ENCODE peak calls at places on chromosomes 1 and 21, in eight cellular contexts. One of them, this sample, is unnamed.

GRCh38 chr1:85576256-85576641 is 4.3 kb upstream of the CCN1 start:
- DNase-seq in brain microvascular endothelial cell: no peak
- DNase-seq in AG10803: no peak
- DNase-seq in foreskin fibroblast: no peak
- DNase-seq in astrocyte of the spinal cord: no peak
- DNase-seq in heart left ventricle: no peak
- DNase-seq in endodermal cell: peak; percentile 73
- DNase-seq in thoracic aorta: no peak
- DNase-seq in this sample: no peak

GRCh38 chr1:29133861-29134694 is 10.4 kb upstream of the TMEM200B start:
- DNase-seq in brain microvascular endothelial cell: no peak
- DNase-seq in AG10803: no peak
- DNase-seq in foreskin fibroblast: no peak
- DNase-seq in astrocyte of the spinal cord: no peak
- DNase-seq in heart left ventricle: no peak
- DNase-seq in endodermal cell: no peak
- DNase-seq in thoracic aorta: no peak
- DNase-seq in this sample: peak; percentile 20

GRCh38 chr1:30411206-30411605 is 312.2 kb downstream of the MATN1 start:
- DNase-seq in brain microvascular endothelial cell: no peak
- DNase-seq in AG10803: no peak
- DNase-seq in foreskin fibroblast: no peak
- DNase-seq in astrocyte of the spinal cord: no peak
- DNase-seq in heart left ventricle: no peak
- DNase-seq in endodermal cell: no peak
- DNase-seq in thoracic aorta: no peak
- DNase-seq in this sample: no peak

GRCh38 chr1:153752561-153753195 is 22.5 kb upstream of the SLC27A3 start:
- DNase-seq in brain microvascular endothelial cell: peak; percentile 66
- DNase-seq in AG10803: no peak
- DNase-seq in foreskin fibroblast: no peak
- DNase-seq in astrocyte of the spinal cord: peak; percentile 23
- DNase-seq in heart left ventricle: no peak
- DNase-seq in endodermal cell: no peak
- DNase-seq in thoracic aorta: peak; percentile 71
- DNase-seq in this sample: no peak

GRCh38 chr1:228478912-228479665 is 8.1 kb upstream of the RNF187 start:
- DNase-seq in brain microvascular endothelial cell: no peak
- DNase-seq in AG10803: no peak
- DNase-seq in foreskin fibroblast: no peak
- DNase-seq in astrocyte of the spinal cord: no peak
- DNase-seq in heart left ventricle: no peak
- DNase-seq in endodermal cell: peak; percentile 62
- DNase-seq in thoracic aorta: no peak
- DNase-seq in this sample: no peak

GRCh38 chr1:21397813-21398188 is 42.1 kb upstream of the NBPF3 start:
- DNase-seq in brain microvascular endothelial cell: no peak
- DNase-seq in AG10803: no peak
- DNase-seq in foreskin fibroblast: no peak
- DNase-seq in astrocyte of the spinal cord: no peak
- DNase-seq in heart left ventricle: no peak
- DNase-seq in endodermal cell: peak; percentile 73
- DNase-seq in thoracic aorta: no peak
- DNase-seq in this sample: no peak

GRCh38 chr1:202656951-202657646 is 53.2 kb downstream of the SYT2 start:
- DNase-seq in brain microvascular endothelial cell: peak; percentile 35
- DNase-seq in AG10803: peak; percentile 10
- DNase-seq in foreskin fibroblast: no peak
- DNase-seq in astrocyte of the spinal cord: peak; percentile 28
- DNase-seq in heart left ventricle: no peak
- DNase-seq in endodermal cell: peak; percentile 96
- DNase-seq in thoracic aorta: no peak
- DNase-seq in this sample: no peak

GRCh38 chr1:47701283-47701682 is 263.4 kb downstream of the FOXD2 start:
- DNase-seq in brain microvascular endothelial cell: no peak
- DNase-seq in AG10803: no peak
- DNase-seq in foreskin fibroblast: no peak
- DNase-seq in astrocyte of the spinal cord: no peak
- DNase-seq in heart left ventricle: no peak
- DNase-seq in endodermal cell: no peak
- DNase-seq in thoracic aorta: no peak
- DNase-seq in this sample: no peak

GRCh38 chr1:1207254-1207902 is 986 bp upstream of the TNFRSF18 start:
- DNase-seq in brain microvascular endothelial cell: no peak
- DNase-seq in AG10803: no peak
- DNase-seq in foreskin fibroblast: no peak
- DNase-seq in astrocyte of the spinal cord: no peak
- DNase-seq in heart left ventricle: peak; percentile 25
- DNase-seq in endodermal cell: no peak
- DNase-seq in thoracic aorta: no peak
- DNase-seq in this sample: peak; percentile 10

GRCh38 chr21:20737227-20737626 is 261.0 kb upstream of the NCAM2 start:
- DNase-seq in brain microvascular endothelial cell: no peak
- DNase-seq in AG10803: no peak
- DNase-seq in foreskin fibroblast: no peak
- DNase-seq in astrocyte of the spinal cord: no peak
- DNase-seq in heart left ventricle: no peak
- DNase-seq in endodermal cell: no peak
- DNase-seq in thoracic aorta: no peak
- DNase-seq in this sample: no peak

GRCh38 chr1:60589916-60590315 is 492.4 kb upstream of the NFIA start:
- DNase-seq in brain microvascular endothelial cell: peak; percentile 20
- DNase-seq in AG10803: no peak
- DNase-seq in foreskin fibroblast: peak; percentile 55
- DNase-seq in astrocyte of the spinal cord: peak; percentile 16
- DNase-seq in heart left ventricle: no peak
- DNase-seq in endodermal cell: no peak
- DNase-seq in thoracic aorta: no peak
- DNase-seq in this sample: no peak

GRCh38 chr21:32423320-32423719 is 10.8 kb downstream of the EVA1C start:
- DNase-seq in brain microvascular endothelial cell: peak; percentile 84
- DNase-seq in AG10803: peak; percentile 92
- DNase-seq in foreskin fibroblast: peak; percentile 82
- DNase-seq in astrocyte of the spinal cord: peak; percentile 86
- DNase-seq in heart left ventricle: no peak
- DNase-seq in endodermal cell: no peak
- DNase-seq in thoracic aorta: no peak
- DNase-seq in this sample: no peak

GRCh38 chr1:159208460-159208825 is 3.8 kb downstream of the ACKR1 start:
- DNase-seq in brain microvascular endothelial cell: no peak
- DNase-seq in AG10803: no peak
- DNase-seq in foreskin fibroblast: no peak
- DNase-seq in astrocyte of the spinal cord: no peak
- DNase-seq in heart left ventricle: no peak
- DNase-seq in endodermal cell: peak; percentile 66
- DNase-seq in thoracic aorta: no peak
- DNase-seq in this sample: no peak

GRCh38 chr1:3350441-3351261 is 103.8 kb upstream of the ARHGEF16 start:
- DNase-seq in brain microvascular endothelial cell: no peak
- DNase-seq in AG10803: no peak
- DNase-seq in foreskin fibroblast: no peak
- DNase-seq in astrocyte of the spinal cord: peak; percentile 37
- DNase-seq in heart left ventricle: peak; percentile 88
- DNase-seq in endodermal cell: no peak
- DNase-seq in thoracic aorta: peak; percentile 39
- DNase-seq in this sample: peak; percentile 75

GRCh38 chr1:158283965-158284364 is 5.8 kb upstream of the CD1C start:
- DNase-seq in brain microvascular endothelial cell: no peak
- DNase-seq in AG10803: no peak
- DNase-seq in foreskin fibroblast: no peak
- DNase-seq in astrocyte of the spinal cord: no peak
- DNase-seq in heart left ventricle: no peak
- DNase-seq in endodermal cell: no peak
- DNase-seq in thoracic aorta: no peak
- DNase-seq in this sample: no peak

GRCh38 chr1:230972855-230973271 is 5.8 kb downstream of the TTC13 start:
- DNase-seq in brain microvascular endothelial cell: peak; percentile 5
- DNase-seq in AG10803: peak; percentile 47
- DNase-seq in foreskin fibroblast: no peak
- DNase-seq in astrocyte of the spinal cord: peak; percentile 6
- DNase-seq in heart left ventricle: no peak
- DNase-seq in endodermal cell: no peak
- DNase-seq in thoracic aorta: no peak
- DNase-seq in this sample: no peak

GRCh38 chr1:16978589-16979474 is 1.6 kb downstream of the MFAP2 start:
- DNase-seq in brain microvascular endothelial cell: peak; percentile 54
- DNase-seq in AG10803: peak; percentile 97
- DNase-seq in foreskin fibroblast: peak; percentile 95
- DNase-seq in astrocyte of the spinal cord: peak; percentile 95
- DNase-seq in heart left ventricle: peak; percentile 69
- DNase-seq in endodermal cell: no peak
- DNase-seq in thoracic aorta: no peak
- DNase-seq in this sample: peak; percentile 49

GRCh38 chr1:24961961-24962861 is 32.1 kb upstream of the RUNX3 start:
- DNase-seq in brain microvascular endothelial cell: no peak
- DNase-seq in AG10803: no peak
- DNase-seq in foreskin fibroblast: no peak
- DNase-seq in astrocyte of the spinal cord: no peak
- DNase-seq in heart left ventricle: no peak
- DNase-seq in endodermal cell: peak; percentile 78
- DNase-seq in thoracic aorta: no peak
- DNase-seq in this sample: no peak

GRCh38 chr1:99669821-99670220 is 23.9 kb downstream of the PALMD start:
- DNase-seq in brain microvascular endothelial cell: no peak
- DNase-seq in AG10803: no peak
- DNase-seq in foreskin fibroblast: no peak
- DNase-seq in astrocyte of the spinal cord: no peak
- DNase-seq in heart left ventricle: no peak
- DNase-seq in endodermal cell: no peak
- DNase-seq in thoracic aorta: no peak
- DNase-seq in this sample: no peak

GRCh38 chr1:11151134-11151533 is 38.0 kb upstream of the ANGPTL7 start:
- DNase-seq in brain microvascular endothelial cell: no peak
- DNase-seq in AG10803: no peak
- DNase-seq in foreskin fibroblast: no peak
- DNase-seq in astrocyte of the spinal cord: no peak
- DNase-seq in heart left ventricle: no peak
- DNase-seq in endodermal cell: no peak
- DNase-seq in thoracic aorta: no peak
- DNase-seq in this sample: no peak

GRCh38 chr1:11150326-11150725 is 38.8 kb upstream of the ANGPTL7 start:
- DNase-seq in brain microvascular endothelial cell: no peak
- DNase-seq in AG10803: no peak
- DNase-seq in foreskin fibroblast: no peak
- DNase-seq in astrocyte of the spinal cord: no peak
- DNase-seq in heart left ventricle: no peak
- DNase-seq in endodermal cell: no peak
- DNase-seq in thoracic aorta: no peak
- DNase-seq in this sample: no peak

GRCh38 chr1:11151854-11152612 is 37.1 kb upstream of the ANGPTL7 start:
- DNase-seq in brain microvascular endothelial cell: no peak
- DNase-seq in AG10803: no peak
- DNase-seq in foreskin fibroblast: no peak
- DNase-seq in astrocyte of the spinal cord: peak; percentile 40
- DNase-seq in heart left ventricle: peak; percentile 33
- DNase-seq in endodermal cell: peak; percentile 46
- DNase-seq in thoracic aorta: no peak
- DNase-seq in this sample: peak; percentile 42

GRCh38 chr1:11156441-11156840 is 32.7 kb upstream of the ANGPTL7 start:
- DNase-seq in brain microvascular endothelial cell: no peak
- DNase-seq in AG10803: no peak
- DNase-seq in foreskin fibroblast: no peak
- DNase-seq in astrocyte of the spinal cord: no peak
- DNase-seq in heart left ventricle: no peak
- DNase-seq in endodermal cell: no peak
- DNase-seq in thoracic aorta: no peak
- DNase-seq in this sample: no peak

DNA sequence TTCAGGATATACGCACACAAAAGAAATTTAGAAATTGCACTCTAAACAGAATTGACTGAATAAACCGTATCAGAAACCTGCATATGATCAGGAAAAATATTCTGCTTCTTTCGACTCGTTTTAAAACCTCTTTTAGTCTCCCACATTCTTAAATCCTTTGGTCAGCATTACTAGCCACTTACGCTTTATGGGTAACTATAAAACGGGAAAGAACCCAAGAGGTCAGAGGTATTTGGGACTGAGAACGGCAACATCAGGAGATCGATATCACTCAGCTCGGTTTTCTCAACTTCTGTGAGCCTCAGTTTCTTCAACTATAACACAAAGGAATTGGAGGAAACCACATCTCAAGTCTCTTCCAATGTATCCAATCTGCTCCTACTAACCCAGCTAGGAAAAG is 36.4 kb upstream of the ANGPTL7 start:
- DNase-seq in brain microvascular endothelial cell: no peak
- DNase-seq in AG10803: no peak
- DNase-seq in foreskin fibroblast: no peak
- DNase-seq in astrocyte of the spinal cord: no peak
- DNase-seq in heart left ventricle: no peak
- DNase-seq in endodermal cell: no peak
- DNase-seq in thoracic aorta: no peak
- DNase-seq in this sample: no peak
- H3K4me3 ChIP-seq in brain microvascular endothelial cell: no peak overlapping the region
- H3K4me3 ChIP-seq in AG10803: no peak overlapping the region
- H3K4me3 ChIP-seq in foreskin fibroblast: no peak overlapping the region
- H3K4me3 ChIP-seq in astrocyte of the spinal cord: no peak overlapping the region
- H3K4me3 ChIP-seq in heart left ventricle: no peak overlapping the region
- H3K4me3 ChIP-seq in endodermal cell: no peak overlapping the region
- H3K4me3 ChIP-seq in thoracic aorta: no peak overlapping the region
- H3K4me3 ChIP-seq in this sample: no peak overlapping the region

DNA sequence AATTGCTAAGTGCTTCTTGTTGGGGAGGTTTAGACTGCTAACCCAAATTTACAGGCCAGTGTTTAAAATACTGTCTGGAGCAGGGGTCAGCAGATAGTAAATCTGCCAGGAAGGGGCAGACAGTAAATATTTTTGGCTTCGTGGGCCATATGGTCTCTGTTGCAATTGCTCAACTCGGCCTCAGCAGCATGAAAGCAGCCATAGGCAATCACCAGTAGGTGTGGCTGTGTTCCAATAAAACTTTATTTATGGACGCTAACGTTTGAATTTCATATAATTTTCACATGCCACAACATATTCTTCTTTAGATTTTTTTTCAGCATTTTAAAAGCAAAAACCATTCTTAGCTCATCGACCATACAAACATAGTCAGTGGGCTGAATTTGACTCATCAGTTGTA is 172.7 kb downstream of the BRINP2 start:
- DNase-seq in brain microvascular endothelial cell: no peak
- DNase-seq in AG10803: peak; percentile 9
- DNase-seq in foreskin fibroblast: peak; percentile 20
- DNase-seq in astrocyte of the spinal cord: no peak
- DNase-seq in heart left ventricle: no peak
- DNase-seq in endodermal cell: no peak
- DNase-seq in thoracic aorta: no peak
- DNase-seq in this sample: no peak
- TF ChIP-seq CTCF in brain microvascular endothelial cell: no peak
- TF ChIP-seq CTCF in AG10803: no peak
- TF ChIP-seq CTCF in foreskin fibroblast: no peak
- TF ChIP-seq CTCF in astrocyte of the spinal cord: no peak
- TF ChIP-seq CTCF in heart left ventricle: no peak
- TF ChIP-seq CTCF in endodermal cell: no peak
- TF ChIP-seq CTCF in thoracic aorta: no peak
- TF ChIP-seq CTCF in this sample: no peak

GRCh38 chr1:168466703-168467081 is 77.1 kb downstream of the XCL2 start:
- DNase-seq in brain microvascular endothelial cell: no peak
- DNase-seq in AG10803: no peak
- DNase-seq in foreskin fibroblast: no peak
- DNase-seq in astrocyte of the spinal cord: no peak
- DNase-seq in heart left ventricle: no peak
- DNase-seq in endodermal cell: no peak
- DNase-seq in thoracic aorta: no peak
- DNase-seq in this sample: no peak
- H3K4me3 ChIP-seq in brain microvascular endothelial cell: no peak overlapping the region
- H3K4me3 ChIP-seq in AG10803: no peak overlapping the region
- H3K4me3 ChIP-seq in foreskin fibroblast: no peak overlapping the region
- H3K4me3 ChIP-seq in astrocyte of the spinal cord: no peak overlapping the region
- H3K4me3 ChIP-seq in heart left ventricle: no peak overlapping the region
- H3K4me3 ChIP-seq in endodermal cell: no peak overlapping the region
- H3K4me3 ChIP-seq in thoracic aorta: no peak overlapping the region
- H3K4me3 ChIP-seq in this sample: no peak overlapping the region

GRCh38 chr21:46284722-46285121 is 689 bp downstream of the MCM3AP start:
- DNase-seq in brain microvascular endothelial cell: no peak
- DNase-seq in AG10803: no peak
- DNase-seq in foreskin fibroblast: no peak
- DNase-seq in astrocyte of the spinal cord: no peak
- DNase-seq in heart left ventricle: no peak
- DNase-seq in endodermal cell: no peak
- DNase-seq in thoracic aorta: no peak
- DNase-seq in this sample: no peak
- TF ChIP-seq CTCF in brain microvascular endothelial cell: no peak
- TF ChIP-seq CTCF in AG10803: no peak
- TF ChIP-seq CTCF in foreskin fibroblast: no peak
- TF ChIP-seq CTCF in astrocyte of the spinal cord: no peak
- TF ChIP-seq CTCF in heart left ventricle: no peak
- TF ChIP-seq CTCF in endodermal cell: no peak
- TF ChIP-seq CTCF in thoracic aorta: no peak
- TF ChIP-seq CTCF in this sample: no peak